ENCODE peak calls at places on chromosomes 3 and 15, in eight cellular contexts. I is Peyer's patch; U is GM23248; Q is CD8-positive, alpha-beta T cell; K is foreskin fibroblast; G is fibroblast of lung; V is lower leg skin; R is cardiac muscle cell. A is an unnamed sample.

GRCh38 chr3:38404286-38404685 is 49.4 kb upstream of the ACVR2B start:
- DNase-seq in K (peak), R (peak), V (no peak), G (peak), Q (no peak), I (peak), U (peak), A (no peak)

GRCh38 chr3:194880940-194881925 is 195.6 kb downstream of the FAM43A start:
- DNase-seq in I (no peak), K (peak), U (no peak), G (no peak), V (no peak), R (no peak), Q (no peak), A (no peak)

GRCh38 chr3:138187296-138188012 is at the start of gene ARMC8:
- DNase-seq in V (peak), R (no peak), U (peak), K (no peak), G (peak), Q (peak), I (peak), A (no peak)

GRCh38 chr3:59653405-59654119 is 603.7 kb upstream of the CFAP20DC start:
- DNase-seq in G (no peak), U (peak), I (no peak), Q (no peak), V (no peak), K (no peak), R (no peak), A (no peak)

GRCh38 chr3:126056681-126057546 is 27.0 kb downstream of the SLC41A3 start:
- DNase-seq in G (no peak), I (peak), R (no peak), Q (no peak), K (peak), V (peak), U (peak), A (no peak)

GRCh38 chr15:79769081-79769481 is 127.7 kb downstream of the MTHFS start:
- DNase-seq in Q (no peak), U (peak), G (peak), K (no peak), I (no peak), R (peak), V (no peak), A (peak)

GRCh38 chr3:42839616-42840015 is 30.4 kb downstream of the ACKR2 start:
- DNase-seq in K (peak), Q (peak), R (peak), G (peak), I (peak), V (no peak), U (peak), A (peak)

GRCh38 chr15:40787991-40788390 is 18.2 kb downstream of the C15orf62 start:
- DNase-seq in G (no peak), K (no peak), V (no peak), U (no peak), R (no peak), Q (no peak), I (no peak), A (no peak)

GRCh38 chr3:154428369-154429206 is 1.4 kb downstream of the GPR149 start:
- DNase-seq in K (peak), Q (no peak), G (no peak), U (peak), R (no peak), V (peak), I (no peak), A (no peak)

GRCh38 chr3:101070260-101071121 is 77.3 kb upstream of the ABI3BP start:
- DNase-seq in K (peak), Q (peak), G (no peak), V (peak), U (no peak), I (peak), R (peak), A (peak)

GRCh38 chr15:68265086-68265485 is 12.5 kb upstream of the FEM1B start:
- DNase-seq in U (no peak), Q (no peak), I (no peak), V (no peak), K (no peak), G (no peak), R (no peak), A (no peak)

GRCh38 chr15:58529041-58529440 is 97.2 kb downstream of the LIPC start:
- DNase-seq in I (peak), G (no peak), R (no peak), U (no peak), Q (no peak), V (no peak), K (peak), A (no peak)

GRCh38 chr3:10017636-10018292 is 8.5 kb upstream of the FANCD2 start:
- DNase-seq in K (peak), Q (no peak), R (peak), V (no peak), G (peak), U (peak), I (peak), A (no peak)

GRCh38 chr3:66014056-66014455 is 24.7 kb downstream of the MAGI1 start:
- DNase-seq in Q (no peak), K (no peak), U (no peak), I (no peak), R (no peak), V (no peak), G (no peak), A (no peak)

GRCh38 chr3:42887084-42887483 is 11.4 kb upstream of the CYP8B1 start:
- DNase-seq in K (no peak), R (no peak), G (no peak), Q (no peak), U (no peak), V (no peak), I (no peak), A (no peak)

GRCh38 chr15:86336051-86336788 is 256.5 kb downstream of the AGBL1 start:
- DNase-seq in V (no peak), U (peak), I (no peak), G (no peak), Q (no peak), K (peak), R (no peak), A (peak)

GRCh38 chr3:21390856-21391255 is 360.2 kb downstream of the ZNF385D start:
- DNase-seq in I (no peak), U (peak), K (no peak), V (no peak), G (no peak), Q (no peak), R (peak), A (no peak)

GRCh38 chr15:78810377-78811123 is 714 bp downstream of the ADAMTS7 start:
- DNase-seq in R (peak), U (peak), Q (peak), K (peak), G (peak), I (peak), V (peak), A (no peak)

GRCh38 chr3:186985713-186986364 is 55.5 kb downstream of the ST6GAL1 start:
- DNase-seq in K (no peak), G (no peak), Q (no peak), R (no peak), U (no peak), V (no peak), I (no peak), A (no peak)

GRCh38 chr15:101068523-101068960 is 149.4 kb downstream of the LRRK1 start:
- DNase-seq in R (no peak), V (no peak), U (no peak), K (no peak), G (no peak), I (no peak), Q (no peak), A (no peak)

GRCh38 chr3:50515565-50516047 is 12.2 kb upstream of the CACNA2D2 start:
- DNase-seq in U (no peak), Q (no peak), K (peak), V (no peak), I (peak), G (no peak), R (peak), A (no peak)

GRCh38 chr15:68796576-68796975 is 24.1 kb downstream of the ANP32A start:
- DNase-seq in Q (no peak), G (no peak), U (no peak), I (no peak), R (no peak), V (no peak), K (no peak), A (no peak)

GRCh38 chr3:155978324-155978723 is 107.9 kb downstream of the GMPS start:
- DNase-seq in Q (no peak), U (peak), R (no peak), K (no peak), I (no peak), V (no peak), G (no peak), A (no peak)

GRCh38 chr15:25903024-25903581 is 40.0 kb upstream of the ATP10A start:
- DNase-seq in I (no peak), G (peak), V (no peak), K (peak), Q (no peak), U (peak), R (peak), A (no peak)

GRCh38 chr15:26421065-26421464 is 351.8 kb downstream of the GABRB3 start:
- DNase-seq in V (no peak), R (no peak), K (no peak), I (no peak), G (no peak), Q (no peak), U (no peak), A (no peak)

GRCh38 chr3:132255041-132255745 is 62.0 kb upstream of the ACP3 start:
- DNase-seq in K (peak), V (no peak), R (peak), Q (no peak), G (peak), U (peak), I (no peak), A (no peak)

GRCh38 chr3:142523921-142524566 is 54.5 kb downstream of the ATR start:
- DNase-seq in G (no peak), K (no peak), R (peak), I (no peak), Q (no peak), V (no peak), U (no peak), A (no peak)

GRCh38 chr3:102094523-102094922 is 245.2 kb downstream of the NFKBIZ start:
- DNase-seq in V (no peak), I (no peak), Q (no peak), G (no peak), K (no peak), R (no peak), U (no peak), A (no peak)

GRCh38 chr3:179149239-179149887 is 1.2 kb downstream of the PIK3CA start:
- DNase-seq in I (no peak), U (peak), V (no peak), G (peak), K (peak), Q (peak), R (peak), A (no peak)

GRCh38 chr3:51190199-51190598 is 194.9 kb upstream of the MANF start:
- DNase-seq in I (no peak), K (no peak), G (no peak), R (no peak), Q (no peak), U (no peak), V (no peak), A (no peak)

GRCh38 chr3:195900426-195901355 is 7.7 kb downstream of the TNK2 start:
- DNase-seq in I (peak), Q (no peak), U (peak), G (peak), K (peak), R (peak), V (no peak), A (no peak)

GRCh38 chr15:59528965-59529402 is 82.6 kb upstream of the GCNT3 start:
- DNase-seq in G (peak), V (peak), I (peak), R (peak), U (peak), K (peak), Q (peak), A (peak)

GRCh38 chr15:63915209-63915887 is 81.6 kb upstream of the HERC1 start:
- DNase-seq in R (no peak), K (no peak), I (no peak), V (no peak), G (no peak), U (no peak), Q (no peak), A (no peak)

GRCh38 chr15:41932101-41932500 is 38.2 kb upstream of the SPTBN5 start:
- DNase-seq in Q (no peak), G (no peak), K (no peak), V (no peak), I (no peak), R (no peak), U (no peak), A (no peak)

GRCh38 chr15:41933771-41934170 is 38.6 kb downstream of the EHD4 start:
- DNase-seq in Q (no peak), R (no peak), K (peak), V (no peak), I (peak), U (peak), G (no peak), A (no peak)

GRCh38 chr15:41930867-41931222 is 37.0 kb upstream of the SPTBN5 start:
- DNase-seq in V (no peak), R (no peak), Q (no peak), U (no peak), I (no peak), G (no peak), K (no peak), A (no peak)

GRCh38 chr15:41932939-41933725 is 39.2 kb downstream of the EHD4 start:
- DNase-seq in G (no peak), Q (no peak), R (no peak), K (no peak), I (no peak), V (no peak), U (no peak), A (no peak)

GRCh38 chr15:41932511-41932910 is 38.7 kb upstream of the SPTBN5 start:
- DNase-seq in U (no peak), K (no peak), G (no peak), R (no peak), I (no peak), V (no peak), Q (no peak), A (no peak)
- H3K4me3 ChIP-seq in U (no peak), K (no peak), G (no peak), R (no peak), I (no peak), V (no peak), Q (no peak), A (no peak)

GRCh38 chr3:52495096-52495495 is at the start of gene STAB1:
- DNase-seq in G (no peak), I (peak), R (peak), U (no peak), V (peak), Q (no peak), K (no peak), A (no peak)
- H3K4me3 ChIP-seq in G (no peak), I (peak), R (no peak), U (no peak), V (peak), Q (no peak), K (no peak), A (no peak)

GRCh38 chr15:43492266-43492665 is 690 bp downstream of the TP53BP1 start:
- DNase-seq in U (no peak), V (no peak), G (no peak), I (no peak), Q (no peak), R (no peak), K (no peak), A (no peak)
- H3K4me3 ChIP-seq in U (peak), V (peak), G (peak), I (peak), Q (peak), R (peak), K (peak), A (peak)

GRCh38 chr15:91694131-91694828 is 159.2 kb upstream of the SLCO3A1 start:
- DNase-seq in G (peak), U (peak), V (no peak), I (peak), Q (no peak), R (peak), K (no peak), A (no peak)

GRCh38 chr15:91692596-91692995 is 160.9 kb upstream of the SLCO3A1 start:
- DNase-seq in I (no peak), R (no peak), G (no peak), V (no peak), Q (no peak), K (no peak), U (no peak), A (no peak)

GRCh38 chr15:91694829-91695205 is 158.7 kb upstream of the SLCO3A1 start:
- DNase-seq in U (peak), K (peak), G (peak), Q (no peak), I (peak), V (peak), R (peak), A (no peak)

GRCh38 chr15:91696981-91697380 is 156.5 kb upstream of the SLCO3A1 start:
- DNase-seq in R (no peak), G (no peak), I (no peak), K (no peak), V (no peak), Q (no peak), U (no peak), A (no peak)
- H3K4me3 ChIP-seq in R (no peak), G (no peak), I (no peak), K (no peak), V (no peak), Q (no peak), U (no peak), A (no peak)

DNA sequence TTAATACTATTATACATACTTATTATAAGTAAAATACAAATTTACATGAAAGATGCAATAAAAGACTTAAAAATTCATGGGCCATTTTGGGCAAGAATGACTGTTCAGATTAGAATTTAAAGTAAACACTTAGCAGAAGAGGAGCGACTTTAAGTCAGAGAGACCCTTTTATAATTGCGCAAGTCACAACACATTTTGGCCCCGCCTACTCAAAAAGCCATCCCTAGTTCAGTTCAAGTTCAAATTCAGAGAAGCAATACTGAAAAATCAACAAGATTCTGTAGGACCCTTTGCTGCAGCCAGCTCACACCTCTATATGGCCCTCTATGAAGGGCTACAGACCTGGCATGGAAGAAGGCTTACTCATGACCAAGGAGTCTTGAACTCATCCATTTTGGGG is 64.6 kb downstream of the PEAK1 start:
- DNase-seq in K (no peak), V (no peak), U (no peak), Q (no peak), R (no peak), G (no peak), I (no peak), A (no peak)
- H3K4me3 ChIP-seq in K (no peak), V (no peak), U (no peak), Q (no peak), R (no peak), G (no peak), I (no peak), A (no peak)

GRCh38 chr3:168205451-168205850 is 109.7 kb upstream of the GOLIM4 start:
- DNase-seq in U (no peak), K (no peak), Q (no peak), I (no peak), R (no peak), V (no peak), G (no peak), A (no peak)
- H3K4me3 ChIP-seq in U (no peak), K (no peak), Q (no peak), I (no peak), R (no peak), V (no peak), G (no peak), A (no peak)

GRCh38 chr3:158097571-158098553 is 8.4 kb downstream of the SHOX2 start:
- DNase-seq in Q (peak), G (no peak), K (peak), R (peak), U (no peak), I (peak), V (peak), A (peak)
- H3K4me3 ChIP-seq in Q (peak), G (peak), K (no peak), R (peak), U (no peak), I (peak), V (peak), A (peak)

A was measured in Jurkat, Clone E6-1.